ENCODE peak calls at places on chromosomes 4 and X, in six cellular contexts. R is OCI-LY7; H is stimulated activated CD4-positive, alpha-beta T cell treated with anti-CD3 and anti-CD28 coated beads, TNF-alpha, amount 100 ng/mL, for 1 hour; E is RPMI7951; Z is LHCN-M2; L is Right ventricle myocardium inferior. A is an unnamed sample.

GRCh38 chr4:87032884-87033533 is 98.2 kb downstream of the AFF1 start:
- DNase-seq in Z (peak), E (peak), H (no peak), L (no peak), R (no peak), A (no peak)

GRCh38 chrX:52271212-52271611 is 86.5 kb downstream of the MAGED4 start:
- DNase-seq in Z (peak), H (no peak), R (peak), E (peak), L (no peak), A (no peak)

GRCh38 chr4:61427818-61428495 is 227.8 kb downstream of the ADGRL3 start:
- DNase-seq in R (no peak), Z (peak), H (no peak), E (no peak), L (no peak), A (no peak)

GRCh38 chr4:150123982-150124670 is 45.9 kb downstream of the DCLK2 start:
- DNase-seq in L (no peak), Z (no peak), R (no peak), H (no peak), E (no peak), A (no peak)

GRCh38 chrX:114178126-114178525 is 405.8 kb upstream of the HTR2C start:
- DNase-seq in E (no peak), L (no peak), H (no peak), R (no peak), Z (no peak), A (no peak)

GRCh38 chr4:180799798-180800197 is 1443.4 kb upstream of the TENM3 start:
- DNase-seq in R (no peak), Z (no peak), L (no peak), E (no peak), H (no peak), A (no peak)

GRCh38 chr4:95358320-95358889 is 190.4 kb downstream of the UNC5C start:
- DNase-seq in E (no peak), R (no peak), H (no peak), L (no peak), Z (no peak), A (no peak)

GRCh38 chr4:109497511-109497910 is 62.5 kb upstream of the MCUB start:
- DNase-seq in E (no peak), H (no peak), R (no peak), Z (no peak), L (no peak), A (no peak)

GRCh38 chr4:37392540-37393255 is 148.2 kb downstream of the NWD2 start:
- DNase-seq in L (peak), H (no peak), R (no peak), Z (no peak), E (peak), A (no peak)

GRCh38 chr4:3493720-3494492 is 30.8 kb downstream of the DOK7 start:
- DNase-seq in R (no peak), H (no peak), E (no peak), Z (no peak), L (peak), A (no peak)

GRCh38 chrX:23052324-23052723 is 52.6 kb downstream of the DDX53 start:
- DNase-seq in Z (no peak), L (no peak), E (no peak), H (no peak), R (no peak), A (no peak)

GRCh38 chrX:111006119-111006518 is 89.9 kb upstream of the PAK3 start:
- DNase-seq in L (no peak), Z (no peak), E (no peak), H (no peak), R (no peak), A (no peak)

GRCh38 chr4:112245383-112245782 is 13.8 kb downstream of the AP1AR start:
- DNase-seq in Z (no peak), L (no peak), R (no peak), H (no peak), E (no peak), A (no peak)

GRCh38 chr4:149531861-149532260 is 283.8 kb downstream of the IQCM start:
- DNase-seq in Z (peak), E (no peak), R (no peak), H (no peak), L (no peak), A (no peak)

GRCh38 chr4:168095776-168096443 is 3.6 kb downstream of the ANXA10 start:
- DNase-seq in H (no peak), E (no peak), Z (no peak), L (no peak), R (no peak), A (no peak)

GRCh38 chrX:114924846-114925245 is 92.6 kb downstream of the IL13RA2 start:
- DNase-seq in L (no peak), R (no peak), Z (no peak), H (no peak), E (peak), A (no peak)

GRCh38 chr4:16197842-16198241 is 28.4 kb downstream of the TAPT1 start:
- DNase-seq in R (no peak), H (no peak), Z (no peak), E (no peak), L (no peak), A (no peak)

GRCh38 chr4:113106076-113106475 is 56.6 kb downstream of the ANK2 start:
- DNase-seq in Z (peak), H (no peak), L (no peak), R (no peak), E (peak), A (no peak)

GRCh38 chr4:40254961-40255721 is 58.3 kb downstream of the RHOH start:
- DNase-seq in Z (peak), E (peak), R (no peak), H (no peak), L (no peak), A (no peak)

GRCh38 chr4:41177016-41177415 is 37.3 kb downstream of the APBB2 start:
- DNase-seq in E (peak), R (no peak), L (no peak), Z (peak), H (no peak), A (no peak)